ENCODE peak calls at places on chromosomes 16 and 17, in ten cellular contexts. Q is GM06990, S is ELR, U is D721Med, F is AG20443, Z is activated gamma-delta T cell, O is fibroblast of mammary gland, V is ELF-1, Y is epithelial cell of esophagus, M is EL. A is an unnamed sample.

GRCh38 chr17:76071497-76072148 is 694 bp downstream of the SRP68 start:
- DNase-seq in Q (no peak), S (no peak), U (no peak), F (no peak), Z (no peak), O (no peak), V (no peak), Y (no peak), M (no peak), A (no peak)

GRCh38 chr17:58277107-58277506 is 3.6 kb downstream of the MPO start:
- DNase-seq in Q (no peak), S (peak; percentile 38), U (no peak), F (peak; percentile 20), Z (no peak), O (peak; percentile 18), V (no peak), Y (peak; percentile 29), M (no peak), A (peak; percentile 73)

GRCh38 chr16:58843675-58844074 is 109.6 kb upstream of the GOT2 start:
- DNase-seq in Q (no peak), S (peak; percentile 37), U (no peak), F (peak; percentile 39), Z (no peak), O (peak; percentile 25), V (no peak), Y (peak; percentile 13), M (peak; percentile 46), A (peak; percentile 49)

GRCh38 chr16:4561565-4561964 is 5.4 kb downstream of the C16orf96 start:
- DNase-seq in Q (no peak), S (no peak), U (no peak), F (no peak), Z (no peak), O (no peak), V (peak; percentile 29), Y (no peak), M (no peak), A (no peak)

GRCh38 chr17:32494621-32495346 is 8.0 kb downstream of the CDK5R1 start:
- DNase-seq in Q (no peak), S (no peak), U (no peak), F (no peak), Z (no peak), O (no peak), V (no peak), Y (no peak), M (no peak), A (peak; percentile 62)

GRCh38 chr16:1871974-1872635 is at the start of gene MEIOB:
- DNase-seq in Q (peak; percentile 13), S (no peak), U (no peak), F (peak; percentile 70), Z (no peak), O (no peak), V (peak; percentile 79), Y (peak; percentile 33), M (peak; percentile 10), A (peak; percentile 95)

GRCh38 chr17:79072544-79072943 is 2.1 kb upstream of the ENGASE start:
- DNase-seq in Q (no peak), S (no peak), U (no peak), F (no peak), Z (no peak), O (no peak), V (no peak), Y (no peak), M (no peak), A (peak; percentile 37)

GRCh38 chr17:58336456-58337094 is 8.0 kb upstream of the TSPOAP1 start:
- DNase-seq in Q (peak; percentile 42), S (no peak), U (peak; percentile 8), F (peak; percentile 84), Z (no peak), O (peak; percentile 68), V (peak; percentile 48), Y (peak; percentile 36), M (no peak), A (peak; percentile 25)

GRCh38 chr16:11658896-11659708 is 9.2 kb upstream of the SNN start:
- DNase-seq in Q (no peak), S (no peak), U (no peak), F (no peak), Z (no peak), O (peak; percentile 19), V (peak; percentile 71), Y (peak; percentile 90), M (no peak), A (peak; percentile 71)

GRCh38 chr16:65178151-65178550 is 56.3 kb upstream of the CDH11 start:
- DNase-seq in Q (no peak), S (peak; percentile 27), U (no peak), F (peak; percentile 74), Z (no peak), O (peak; percentile 72), V (no peak), Y (peak; percentile 19), M (peak; percentile 66), A (no peak)

GRCh38 chr17:49742256-49742655 is 21.7 kb downstream of the FAM117A start:
- DNase-seq in Q (no peak), S (no peak), U (no peak), F (no peak), Z (no peak), O (no peak), V (no peak), Y (no peak), M (no peak), A (no peak)

GRCh38 chr16:11255737-11256656 is at the start of gene SOCS1:
- DNase-seq in Q (peak; percentile 93), S (peak; percentile 82), U (peak; percentile 67), F (peak; percentile 95), Z (peak; percentile 79), O (peak; percentile 67), V (peak; percentile 93), Y (peak; percentile 80), M (peak; percentile 89), A (peak; percentile 98)

GRCh38 chr16:46947900-46948547 is 25.4 kb downstream of the DNAJA2 start:
- DNase-seq in Q (peak; percentile 29), S (peak; percentile 72), U (no peak), F (peak; percentile 63), Z (no peak), O (peak; percentile 49), V (peak; percentile 38), Y (peak; percentile 55), M (peak; percentile 52), A (peak; percentile 54)

GRCh38 chr17:7239091-7240027 is at the start of gene PHF23:
- DNase-seq in Q (peak; percentile 100), S (peak; percentile 100), U (peak; percentile 90), F (peak; percentile 99), Z (peak; percentile 97), O (peak; percentile 99), V (peak; percentile 100), Y (peak; percentile 99), M (peak; percentile 100), A (peak; percentile 99)

GRCh38 chr16:86371083-86371803 is 139.1 kb upstream of the FOXF1 start:
- DNase-seq in Q (no peak), S (no peak), U (no peak), F (no peak), Z (no peak), O (no peak), V (no peak), Y (no peak), M (no peak), A (no peak)

GRCh38 chr16:77171750-77172635 is 19.0 kb upstream of the MON1B start:
- DNase-seq in Q (no peak), S (peak; percentile 68), U (no peak), F (peak; percentile 62), Z (no peak), O (peak; percentile 66), V (peak; percentile 18), Y (peak; percentile 71), M (peak; percentile 56), A (peak; percentile 41)

GRCh38 chr17:79231766-79232287 is 157.2 kb downstream of the ENGASE start:
- DNase-seq in Q (no peak), S (peak; percentile 40), U (no peak), F (no peak), Z (no peak), O (no peak), V (no peak), Y (peak; percentile 76), M (no peak), A (no peak)

GRCh38 chr17:19760781-19761180 is 12.7 kb upstream of the ALDH3A1 start:
- DNase-seq in Q (no peak), S (no peak), U (no peak), F (no peak), Z (no peak), O (no peak), V (no peak), Y (no peak), M (no peak), A (no peak)

GRCh38 chr17:7842950-7843535 is 9.0 kb downstream of the KDM6B start:
- DNase-seq in Q (no peak), S (no peak), U (no peak), F (peak; percentile 54), Z (no peak), O (peak; percentile 96), V (peak; percentile 68), Y (peak; percentile 96), M (peak; percentile 94), A (peak; percentile 79)

GRCh38 chr17:28744802-28745051 is 916 bp downstream of the TRAF4 start:
- DNase-seq in Q (no peak), S (no peak), U (no peak), F (no peak), Z (no peak), O (no peak), V (no peak), Y (no peak), M (no peak), A (no peak)

GRCh38 chr16:80836846-80837245 is 32.4 kb upstream of the CDYL2 start:
- DNase-seq in Q (no peak), S (no peak), U (no peak), F (no peak), Z (no peak), O (peak; percentile 19), V (no peak), Y (no peak), M (no peak), A (no peak)

GRCh38 chr17:41563607-41564006 is 8.3 kb downstream of the KRT9 start:
- DNase-seq in Q (no peak), S (no peak), U (no peak), F (no peak), Z (no peak), O (no peak), V (no peak), Y (no peak), M (no peak), A (no peak)

GRCh38 chr17:72287586-72287985 is 166.8 kb downstream of the SOX9 start:
- DNase-seq in Q (no peak), S (no peak), U (no peak), F (no peak), Z (no peak), O (no peak), V (no peak), Y (no peak), M (no peak), A (no peak)

GRCh38 chr17:28493467-28493866 is 12.7 kb upstream of the FOXN1 start:
- DNase-seq in Q (no peak), S (peak; percentile 80), U (no peak), F (peak; percentile 49), Z (no peak), O (peak; percentile 25), V (no peak), Y (no peak), M (peak; percentile 71), A (no peak)

GRCh38 chr16:22373662-22374310 is 633 bp downstream of the CDR2 start:
- DNase-seq in Q (peak; percentile 65), S (peak; percentile 43), U (no peak), F (peak; percentile 34), Z (peak; percentile 30), O (no peak), V (peak; percentile 60), Y (peak; percentile 27), M (peak; percentile 40), A (peak; percentile 55)

GRCh38 chr17:76072149-76072858 is at the start of gene SRP68:
- DNase-seq in Q (peak; percentile 89), S (peak; percentile 95), U (peak; percentile 91), F (peak; percentile 99), Z (peak; percentile 70), O (peak; percentile 87), V (peak; percentile 94), Y (peak; percentile 97), M (peak; percentile 93), A (peak; percentile 97)

GRCh38 chr17:1532836-1533602 is 16.6 kb upstream of the INPP5K start:
- DNase-seq in Q (no peak), S (peak; percentile 40), U (peak; percentile 44), F (no peak), Z (no peak), O (no peak), V (peak; percentile 60), Y (peak; percentile 30), M (no peak), A (peak; percentile 86)

GRCh38 chr17:43801844-43802243 is 21.6 kb downstream of the CFAP97D1 start:
- DNase-seq in Q (no peak), S (no peak), U (no peak), F (no peak), Z (no peak), O (no peak), V (no peak), Y (no peak), M (no peak), A (no peak)